ENCODE peak calls at places on chromosome 1, in eight cellular contexts. O is activated gamma-delta T cell treated with Interleukin-2 at 50 U/mL for 16 hours, X is ovary, L is T47D, P is AG04449, A is Right ventricle myocardium superior, E is A549, S is natural killer cell. Z is an unnamed sample.

GRCh38 chr1:81446006-81446669 is 354.6 kb upstream of the ADGRL2 start:
- DNase-seq in L (no peak), E (no peak), P (no peak), S (no peak), O (no peak), X (no peak), A (peak), Z (no peak)

GRCh38 chr1:246121533-246121932 is 385.5 kb downstream of the SMYD3 start:
- DNase-seq in A (no peak), X (no peak), L (no peak), O (no peak), S (no peak), P (no peak), E (no peak), Z (no peak)

GRCh38 chr1:236685205-236685916 is 938 bp upstream of the ACTN2 start:
- DNase-seq in L (no peak), P (no peak), S (no peak), E (no peak), O (no peak), X (no peak), A (no peak), Z (peak)

GRCh38 chr1:42221952-42222606 is 57.5 kb upstream of the GUCA2A start:
- DNase-seq in E (no peak), P (no peak), L (no peak), X (no peak), O (no peak), S (no peak), A (no peak), Z (no peak)

GRCh38 chr1:106978477-106979322 is 77.8 kb upstream of the PRMT6 start:
- DNase-seq in E (no peak), O (no peak), X (no peak), A (no peak), P (no peak), L (no peak), S (no peak), Z (no peak)

GRCh38 chr1:67652800-67653199 is 32.2 kb upstream of the GADD45A start:
- DNase-seq in E (no peak), P (no peak), O (no peak), L (no peak), S (no peak), A (no peak), X (no peak), Z (peak)

GRCh38 chr1:238340989-238341388 is 450.3 kb upstream of the ZP4 start:
- DNase-seq in L (no peak), E (no peak), O (no peak), X (no peak), P (no peak), A (no peak), S (no peak), Z (no peak)

GRCh38 chr1:85952460-85952859 is 204.1 kb downstream of the COL24A1 start:
- DNase-seq in P (no peak), S (no peak), L (no peak), O (no peak), E (no peak), A (no peak), X (no peak), Z (no peak)

GRCh38 chr1:207997486-207998268 is 86.8 kb upstream of the CD34 start:
- DNase-seq in A (peak), S (no peak), P (no peak), E (peak), L (peak), O (peak), X (peak), Z (peak)

GRCh38 chr1:51924455-51924854 is 45.9 kb upstream of the NRDC start:
- DNase-seq in S (no peak), E (no peak), P (no peak), X (no peak), O (no peak), L (no peak), A (no peak), Z (no peak)

Z was measured in psoas muscle.